ENCODE peak calls at places on chromosomes 13 and 19, in eight cellular contexts. One of them, this sample, is unnamed.

GRCh38 chr13:27270594-27271520 is at the start of gene RASL11A:
- DNase-seq in colonic mucosa: peak
- DNase-seq in thoracic aorta: peak
- DNase-seq in heart left ventricle: peak
- DNase-seq in mucosa of descending colon: peak
- DNase-seq in tibial nerve: peak
- DNase-seq in AG04450: peak
- DNase-seq in ascending aorta: peak
- DNase-seq in this sample: peak

GRCh38 chr13:100892981-100893380 is 218.4 kb upstream of the TMTC4 start:
- DNase-seq in AG04450: no peak
- DNase-seq in mucosa of descending colon: no peak
- DNase-seq in thoracic aorta: no peak
- DNase-seq in heart left ventricle: no peak
- DNase-seq in tibial nerve: no peak
- DNase-seq in colonic mucosa: no peak
- DNase-seq in ascending aorta: no peak
- DNase-seq in this sample: no peak

GRCh38 chr19:15252398-15253018 is 20.3 kb upstream of the EPHX3 start:
- DNase-seq in colonic mucosa: no peak
- DNase-seq in AG04450: no peak
- DNase-seq in heart left ventricle: no peak
- DNase-seq in mucosa of descending colon: no peak
- DNase-seq in tibial nerve: no peak
- DNase-seq in ascending aorta: no peak
- DNase-seq in thoracic aorta: no peak
- DNase-seq in this sample: peak

GRCh38 chr19:45046355-45046754 is 7.5 kb downstream of the CLASRP start:
- DNase-seq in tibial nerve: no peak
- DNase-seq in mucosa of descending colon: no peak
- DNase-seq in thoracic aorta: no peak
- DNase-seq in colonic mucosa: no peak
- DNase-seq in AG04450: no peak
- DNase-seq in heart left ventricle: no peak
- DNase-seq in ascending aorta: no peak
- DNase-seq in this sample: no peak

GRCh38 chr19:3768748-3769099 is 3.3 kb downstream of the RAX2 start:
- DNase-seq in colonic mucosa: no peak
- DNase-seq in thoracic aorta: no peak
- DNase-seq in heart left ventricle: no peak
- DNase-seq in AG04450: no peak
- DNase-seq in mucosa of descending colon: no peak
- DNase-seq in tibial nerve: no peak
- DNase-seq in ascending aorta: no peak
- DNase-seq in this sample: no peak

GRCh38 chr19:18562086-18562485 is 4.4 kb downstream of the KXD1 start:
- DNase-seq in ascending aorta: peak
- DNase-seq in AG04450: no peak
- DNase-seq in mucosa of descending colon: no peak
- DNase-seq in thoracic aorta: peak
- DNase-seq in tibial nerve: no peak
- DNase-seq in heart left ventricle: no peak
- DNase-seq in colonic mucosa: no peak
- DNase-seq in this sample: peak

GRCh38 chr13:30810261-30810701 is 74.9 kb downstream of the ALOX5AP start:
- DNase-seq in colonic mucosa: no peak
- DNase-seq in thoracic aorta: no peak
- DNase-seq in mucosa of descending colon: no peak
- DNase-seq in ascending aorta: no peak
- DNase-seq in tibial nerve: no peak
- DNase-seq in heart left ventricle: no peak
- DNase-seq in AG04450: no peak
- DNase-seq in this sample: no peak

GRCh38 chr13:56347014-56347413 is 793.7 kb upstream of the PRR20A start:
- DNase-seq in ascending aorta: no peak
- DNase-seq in tibial nerve: no peak
- DNase-seq in heart left ventricle: no peak
- DNase-seq in mucosa of descending colon: no peak
- DNase-seq in colonic mucosa: no peak
- DNase-seq in AG04450: no peak
- DNase-seq in thoracic aorta: no peak
- DNase-seq in this sample: no peak

GRCh38 chr13:36298535-36299068 is 988 bp upstream of the CCDC169 start:
- DNase-seq in tibial nerve: no peak
- DNase-seq in ascending aorta: no peak
- DNase-seq in heart left ventricle: no peak
- DNase-seq in AG04450: no peak
- DNase-seq in colonic mucosa: no peak
- DNase-seq in mucosa of descending colon: no peak
- DNase-seq in thoracic aorta: no peak
- DNase-seq in this sample: no peak

GRCh38 chr19:7926021-7926726 is at the start of gene CTXN1:
- DNase-seq in ascending aorta: no peak
- DNase-seq in AG04450: no peak
- DNase-seq in thoracic aorta: no peak
- DNase-seq in mucosa of descending colon: peak
- DNase-seq in heart left ventricle: peak
- DNase-seq in tibial nerve: peak
- DNase-seq in colonic mucosa: peak
- DNase-seq in this sample: peak

GRCh38 chr19:18883530-18884304 is 12.2 kb downstream of the CERS1 start:
- DNase-seq in AG04450: no peak
- DNase-seq in mucosa of descending colon: peak
- DNase-seq in tibial nerve: no peak
- DNase-seq in heart left ventricle: no peak
- DNase-seq in ascending aorta: no peak
- DNase-seq in thoracic aorta: no peak
- DNase-seq in colonic mucosa: peak
- DNase-seq in this sample: no peak

GRCh38 chr19:49570138-49570856 is 10.1 kb downstream of the NOSIP start:
- DNase-seq in heart left ventricle: no peak
- DNase-seq in mucosa of descending colon: peak
- DNase-seq in colonic mucosa: peak
- DNase-seq in ascending aorta: no peak
- DNase-seq in tibial nerve: no peak
- DNase-seq in thoracic aorta: no peak
- DNase-seq in AG04450: peak
- DNase-seq in this sample: peak

GRCh38 chr19:49573009-49573408 is 7.3 kb downstream of the NOSIP start:
- DNase-seq in colonic mucosa: no peak
- DNase-seq in heart left ventricle: no peak
- DNase-seq in tibial nerve: no peak
- DNase-seq in thoracic aorta: no peak
- DNase-seq in AG04450: no peak
- DNase-seq in mucosa of descending colon: no peak
- DNase-seq in ascending aorta: no peak
- DNase-seq in this sample: no peak

GRCh38 chr19:49574206-49574755 is 6.1 kb downstream of the NOSIP start:
- DNase-seq in tibial nerve: no peak
- DNase-seq in colonic mucosa: no peak
- DNase-seq in heart left ventricle: no peak
- DNase-seq in thoracic aorta: no peak
- DNase-seq in mucosa of descending colon: no peak
- DNase-seq in AG04450: no peak
- DNase-seq in ascending aorta: no peak
- DNase-seq in this sample: peak

GRCh38 chr19:49573451-49573850 is 6.9 kb downstream of the NOSIP start:
- DNase-seq in mucosa of descending colon: no peak
- DNase-seq in tibial nerve: no peak
- DNase-seq in AG04450: no peak
- DNase-seq in heart left ventricle: no peak
- DNase-seq in ascending aorta: no peak
- DNase-seq in colonic mucosa: no peak
- DNase-seq in thoracic aorta: no peak
- DNase-seq in this sample: peak

GRCh38 chr19:49570997-49571676 is 9.2 kb downstream of the NOSIP start:
- DNase-seq in tibial nerve: no peak
- DNase-seq in heart left ventricle: no peak
- DNase-seq in AG04450: no peak
- DNase-seq in ascending aorta: no peak
- DNase-seq in colonic mucosa: peak
- DNase-seq in thoracic aorta: no peak
- DNase-seq in mucosa of descending colon: peak
- DNase-seq in this sample: no peak
- TF ChIP-seq CTCF in tibial nerve: no peak
- TF ChIP-seq CTCF in heart left ventricle: peak
- TF ChIP-seq CTCF in AG04450: no peak
- TF ChIP-seq CTCF in ascending aorta: no peak
- TF ChIP-seq CTCF in colonic mucosa: no peak
- TF ChIP-seq CTCF in thoracic aorta: no peak
- TF ChIP-seq CTCF in mucosa of descending colon: no peak
- TF ChIP-seq CTCF in this sample: no peak

GRCh38 chr19:46490774-46491173 is 4.9 kb downstream of the PNMA8B start:
- DNase-seq in ascending aorta: no peak
- DNase-seq in thoracic aorta: no peak
- DNase-seq in tibial nerve: no peak
- DNase-seq in heart left ventricle: no peak
- DNase-seq in colonic mucosa: no peak
- DNase-seq in mucosa of descending colon: no peak
- DNase-seq in AG04450: no peak
- DNase-seq in this sample: no peak

GRCh38 chr19:46494115-46494935 is 1.3 kb downstream of the PNMA8B start:
- DNase-seq in tibial nerve: no peak
- DNase-seq in AG04450: no peak
- DNase-seq in ascending aorta: no peak
- DNase-seq in thoracic aorta: no peak
- DNase-seq in heart left ventricle: peak
- DNase-seq in colonic mucosa: no peak
- DNase-seq in mucosa of descending colon: no peak
- DNase-seq in this sample: no peak

GRCh38 chr19:46493236-46494114 is 2.2 kb downstream of the PNMA8B start:
- DNase-seq in colonic mucosa: no peak
- DNase-seq in tibial nerve: no peak
- DNase-seq in heart left ventricle: peak
- DNase-seq in mucosa of descending colon: peak
- DNase-seq in ascending aorta: no peak
- DNase-seq in thoracic aorta: no peak
- DNase-seq in AG04450: no peak
- DNase-seq in this sample: no peak

GRCh38 chr19:46491975-46492682 is 3.5 kb downstream of the PNMA8B start:
- DNase-seq in heart left ventricle: no peak
- DNase-seq in ascending aorta: no peak
- DNase-seq in thoracic aorta: no peak
- DNase-seq in AG04450: no peak
- DNase-seq in mucosa of descending colon: no peak
- DNase-seq in colonic mucosa: no peak
- DNase-seq in tibial nerve: no peak
- DNase-seq in this sample: no peak

DNA sequence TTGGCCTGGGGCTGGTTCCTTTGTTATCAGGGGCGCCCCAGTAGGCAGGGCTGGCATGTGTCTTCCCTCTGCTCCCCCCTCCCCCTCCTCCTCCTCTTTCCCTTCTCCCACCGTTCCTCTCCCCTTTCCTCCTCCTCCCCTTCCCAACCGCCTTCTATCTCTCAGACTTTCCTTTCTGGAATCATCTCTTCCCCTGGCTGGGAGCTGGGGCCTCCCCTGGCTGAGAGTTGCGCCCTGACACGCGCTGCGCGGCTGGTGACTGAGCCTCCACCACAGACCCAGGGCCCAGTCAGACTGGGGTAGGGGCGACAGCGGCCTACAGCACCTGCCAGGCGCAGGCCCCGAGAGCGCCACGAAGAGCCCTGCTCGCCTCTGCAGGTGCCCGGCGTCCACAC is 2.8 kb downstream of the PNMA8B start:
- DNase-seq in AG04450: no peak
- DNase-seq in ascending aorta: no peak
- DNase-seq in mucosa of descending colon: no peak
- DNase-seq in heart left ventricle: no peak
- DNase-seq in colonic mucosa: no peak
- DNase-seq in thoracic aorta: no peak
- DNase-seq in tibial nerve: no peak
- DNase-seq in this sample: no peak
- H3K4me3 ChIP-seq in AG04450: no peak
- H3K4me3 ChIP-seq in ascending aorta: peak
- H3K4me3 ChIP-seq in mucosa of descending colon: no peak
- H3K4me3 ChIP-seq in heart left ventricle: peak
- H3K4me3 ChIP-seq in colonic mucosa: peak
- H3K4me3 ChIP-seq in thoracic aorta: peak
- H3K4me3 ChIP-seq in tibial nerve: peak
- H3K4me3 ChIP-seq in this sample: no peak

GRCh38 chr19:31339405-31339804 is 9.8 kb downstream of the TSHZ3 start:
- DNase-seq in ascending aorta: no peak
- DNase-seq in colonic mucosa: no peak
- DNase-seq in tibial nerve: no peak
- DNase-seq in AG04450: no peak
- DNase-seq in mucosa of descending colon: no peak
- DNase-seq in heart left ventricle: no peak
- DNase-seq in thoracic aorta: no peak
- DNase-seq in this sample: no peak

GRCh38 chr19:31335716-31336115 is 13.5 kb downstream of the TSHZ3 start:
- DNase-seq in colonic mucosa: no peak
- DNase-seq in thoracic aorta: no peak
- DNase-seq in ascending aorta: no peak
- DNase-seq in heart left ventricle: no peak
- DNase-seq in AG04450: no peak
- DNase-seq in mucosa of descending colon: no peak
- DNase-seq in tibial nerve: no peak
- DNase-seq in this sample: no peak

GRCh38 chr19:31340059-31341025 is 8.9 kb downstream of the TSHZ3 start:
- DNase-seq in thoracic aorta: no peak
- DNase-seq in heart left ventricle: no peak
- DNase-seq in tibial nerve: no peak
- DNase-seq in mucosa of descending colon: no peak
- DNase-seq in AG04450: no peak
- DNase-seq in colonic mucosa: no peak
- DNase-seq in ascending aorta: no peak
- DNase-seq in this sample: peak

GRCh38 chr19:31337007-31337914 is 12.0 kb downstream of the TSHZ3 start:
- DNase-seq in tibial nerve: no peak
- DNase-seq in colonic mucosa: no peak
- DNase-seq in mucosa of descending colon: no peak
- DNase-seq in heart left ventricle: no peak
- DNase-seq in AG04450: no peak
- DNase-seq in thoracic aorta: no peak
- DNase-seq in ascending aorta: no peak
- DNase-seq in this sample: no peak

GRCh38 chr19:31338069-31338767 is 11.0 kb downstream of the TSHZ3 start:
- DNase-seq in mucosa of descending colon: peak
- DNase-seq in thoracic aorta: no peak
- DNase-seq in heart left ventricle: peak
- DNase-seq in tibial nerve: no peak
- DNase-seq in ascending aorta: no peak
- DNase-seq in AG04450: no peak
- DNase-seq in colonic mucosa: no peak
- DNase-seq in this sample: peak
- TF ChIP-seq CTCF in mucosa of descending colon: no peak
- TF ChIP-seq CTCF in thoracic aorta: peak
- TF ChIP-seq CTCF in heart left ventricle: peak
- TF ChIP-seq CTCF in tibial nerve: peak
- TF ChIP-seq CTCF in ascending aorta: peak
- TF ChIP-seq CTCF in AG04450: peak
- TF ChIP-seq CTCF in colonic mucosa: peak
- TF ChIP-seq CTCF in this sample: peak

DNA sequence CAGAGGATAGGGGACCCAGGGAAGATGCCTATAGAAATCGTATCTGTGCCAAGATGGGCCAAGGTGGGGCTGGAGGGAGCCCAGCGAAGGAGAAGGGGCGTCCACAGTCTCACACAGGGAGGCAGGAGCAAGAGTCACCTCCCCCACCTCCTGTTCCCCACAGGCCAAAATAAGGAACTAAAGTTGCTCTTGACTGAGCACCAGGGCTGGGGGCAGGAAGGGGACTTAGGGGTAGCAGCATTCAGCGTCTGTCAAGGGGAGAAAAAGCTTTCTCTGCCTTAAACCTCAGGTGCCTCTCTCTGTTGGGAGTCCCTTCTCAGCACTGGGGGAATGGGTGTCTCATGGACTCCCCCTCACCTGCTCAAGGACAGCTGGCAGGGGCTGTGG is 404 bp downstream of the CD79A start:
- DNase-seq in ascending aorta: no peak
- DNase-seq in colonic mucosa: no peak
- DNase-seq in AG04450: no peak
- DNase-seq in thoracic aorta: no peak
- DNase-seq in heart left ventricle: no peak
- DNase-seq in tibial nerve: no peak
- DNase-seq in mucosa of descending colon: no peak
- DNase-seq in this sample: no peak
- H3K4me3 ChIP-seq in ascending aorta: no peak
- H3K4me3 ChIP-seq in colonic mucosa: no peak
- H3K4me3 ChIP-seq in AG04450: no peak
- H3K4me3 ChIP-seq in thoracic aorta: no peak
- H3K4me3 ChIP-seq in heart left ventricle: no peak
- H3K4me3 ChIP-seq in tibial nerve: no peak
- H3K4me3 ChIP-seq in mucosa of descending colon: no peak
- H3K4me3 ChIP-seq in this sample: no peak

This sample was measured in fibroblast of mammary gland.